ENCODE peak calls at places on chromosomes 11 and 22, in ten cellular contexts. One of them, this sample, is unnamed.
A peak's percentile ranks its signal among the peaks of the same experiment; 100 is the strongest.

GRCh38 chr11:17898782-17899181 is 114.1 kb downstream of the SERGEF start:
- DNase-seq in esophagus muscularis mucosa: no peak
- DNase-seq in SK-N-SH: no peak
- DNase-seq in GM12878: no peak
- DNase-seq in stomach: no peak
- DNase-seq in K562: no peak
- DNase-seq in H1: no peak
- DNase-seq in transverse colon: no peak
- DNase-seq in sigmoid colon: no peak
- DNase-seq in upper lobe of left lung: no peak
- DNase-seq in this sample: no peak

GRCh38 chr11:19651654-19652053 is 61.0 kb upstream of the NAV2 start:
- DNase-seq in stomach: no peak
- DNase-seq in H1: no peak
- DNase-seq in transverse colon: no peak
- DNase-seq in upper lobe of left lung: no peak
- DNase-seq in SK-N-SH: no peak
- DNase-seq in esophagus muscularis mucosa: no peak
- DNase-seq in sigmoid colon: no peak
- DNase-seq in GM12878: no peak
- DNase-seq in K562: no peak
- DNase-seq in this sample: no peak

GRCh38 chr11:18761144-18761543 is 30.5 kb downstream of the PTPN5 start:
- DNase-seq in SK-N-SH: no peak
- DNase-seq in GM12878: no peak
- DNase-seq in esophagus muscularis mucosa: no peak
- DNase-seq in transverse colon: no peak
- DNase-seq in H1: no peak
- DNase-seq in sigmoid colon: no peak
- DNase-seq in stomach: no peak
- DNase-seq in K562: no peak
- DNase-seq in upper lobe of left lung: no peak
- DNase-seq in this sample: no peak

GRCh38 chr11:73464347-73464746 is 88.1 kb downstream of the RELT start:
- DNase-seq in K562: no peak
- DNase-seq in H1: no peak
- DNase-seq in upper lobe of left lung: no peak
- DNase-seq in transverse colon: no peak
- DNase-seq in GM12878: no peak
- DNase-seq in sigmoid colon: no peak
- DNase-seq in esophagus muscularis mucosa: no peak
- DNase-seq in SK-N-SH: no peak
- DNase-seq in stomach: no peak
- DNase-seq in this sample: no peak

GRCh38 chr11:83047515-83048225 is 24.0 kb downstream of the RAB30 start:
- DNase-seq in stomach: no peak
- DNase-seq in K562: no peak
- DNase-seq in sigmoid colon: no peak
- DNase-seq in esophagus muscularis mucosa: no peak
- DNase-seq in GM12878: no peak
- DNase-seq in transverse colon: no peak
- DNase-seq in upper lobe of left lung: no peak
- DNase-seq in H1: no peak
- DNase-seq in SK-N-SH: no peak
- DNase-seq in this sample: no peak

GRCh38 chr11:13955971-13956421 is 6.5 kb upstream of the SPON1 start:
- DNase-seq in transverse colon: peak; percentile 64
- DNase-seq in GM12878: no peak
- DNase-seq in K562: peak; percentile 67
- DNase-seq in stomach: peak; percentile 66
- DNase-seq in esophagus muscularis mucosa: no peak
- DNase-seq in H1: no peak
- DNase-seq in SK-N-SH: peak; percentile 44
- DNase-seq in upper lobe of left lung: no peak
- DNase-seq in sigmoid colon: peak; percentile 83
- DNase-seq in this sample: no peak

GRCh38 chr11:86741489-86742435 is 58.6 kb upstream of the PRSS23 start:
- DNase-seq in esophagus muscularis mucosa: no peak
- DNase-seq in stomach: no peak
- DNase-seq in sigmoid colon: no peak
- DNase-seq in GM12878: no peak
- DNase-seq in SK-N-SH: no peak
- DNase-seq in transverse colon: no peak
- DNase-seq in H1: no peak
- DNase-seq in upper lobe of left lung: no peak
- DNase-seq in K562: no peak
- DNase-seq in this sample: no peak

GRCh38 chr11:78101073-78101472 is 21.4 kb upstream of the NDUFC2 start:
- DNase-seq in upper lobe of left lung: no peak
- DNase-seq in SK-N-SH: no peak
- DNase-seq in stomach: no peak
- DNase-seq in K562: no peak
- DNase-seq in H1: no peak
- DNase-seq in esophagus muscularis mucosa: no peak
- DNase-seq in sigmoid colon: no peak
- DNase-seq in GM12878: no peak
- DNase-seq in transverse colon: no peak
- DNase-seq in this sample: no peak

GRCh38 chr11:131579932-131580387 is 209.5 kb downstream of the NTM start:
- DNase-seq in GM12878: no peak
- DNase-seq in upper lobe of left lung: no peak
- DNase-seq in stomach: no peak
- DNase-seq in K562: peak; percentile 42
- DNase-seq in H1: no peak
- DNase-seq in esophagus muscularis mucosa: no peak
- DNase-seq in transverse colon: no peak
- DNase-seq in sigmoid colon: no peak
- DNase-seq in SK-N-SH: peak; percentile 61
- DNase-seq in this sample: no peak

GRCh38 chr22:32850591-32851517 is 49.3 kb downstream of the TIMP3 start:
- DNase-seq in sigmoid colon: peak; percentile 97
- DNase-seq in SK-N-SH: no peak
- DNase-seq in transverse colon: peak; percentile 63
- DNase-seq in K562: no peak
- DNase-seq in stomach: peak; percentile 43
- DNase-seq in GM12878: no peak
- DNase-seq in esophagus muscularis mucosa: peak; percentile 94
- DNase-seq in H1: no peak
- DNase-seq in upper lobe of left lung: no peak
- DNase-seq in this sample: peak; percentile 87

GRCh38 chr22:37484115-37485005 is 1.8 kb downstream of the MFNG start:
- DNase-seq in sigmoid colon: peak; percentile 83
- DNase-seq in upper lobe of left lung: peak; percentile 87
- DNase-seq in transverse colon: peak; percentile 83
- DNase-seq in GM12878: peak; percentile 75
- DNase-seq in H1: no peak
- DNase-seq in K562: no peak
- DNase-seq in SK-N-SH: no peak
- DNase-seq in esophagus muscularis mucosa: peak; percentile 93
- DNase-seq in stomach: peak; percentile 72
- DNase-seq in this sample: no peak

GRCh38 chr11:62830904-62831519 is 839 bp downstream of the STX5 start:
- DNase-seq in SK-N-SH: peak; percentile 68
- DNase-seq in K562: peak; percentile 42
- DNase-seq in upper lobe of left lung: peak; percentile 88
- DNase-seq in transverse colon: no peak
- DNase-seq in sigmoid colon: peak; percentile 70
- DNase-seq in H1: no peak
- DNase-seq in stomach: no peak
- DNase-seq in GM12878: no peak
- DNase-seq in esophagus muscularis mucosa: no peak
- DNase-seq in this sample: no peak

GRCh38 chr11:8247312-8247711 is 16.4 kb downstream of the LMO1 start:
- DNase-seq in upper lobe of left lung: no peak
- DNase-seq in sigmoid colon: no peak
- DNase-seq in SK-N-SH: no peak
- DNase-seq in transverse colon: peak; percentile 38
- DNase-seq in H1: no peak
- DNase-seq in GM12878: no peak
- DNase-seq in K562: peak; percentile 49
- DNase-seq in esophagus muscularis mucosa: no peak
- DNase-seq in stomach: peak; percentile 53
- DNase-seq in this sample: no peak

GRCh38 chr22:23522642-23523251 is 57.3 kb downstream of the IGLL1 start:
- DNase-seq in GM12878: no peak
- DNase-seq in transverse colon: no peak
- DNase-seq in SK-N-SH: peak; percentile 67
- DNase-seq in esophagus muscularis mucosa: no peak
- DNase-seq in stomach: no peak
- DNase-seq in H1: no peak
- DNase-seq in K562: peak; percentile 20
- DNase-seq in upper lobe of left lung: peak; percentile 86
- DNase-seq in sigmoid colon: no peak
- DNase-seq in this sample: no peak
- TF ChIP-seq EP300 in GM12878: no peak
- TF ChIP-seq EP300 in transverse colon: no peak
- TF ChIP-seq EP300 in SK-N-SH: no peak
- TF ChIP-seq EP300 in esophagus muscularis mucosa: no peak
- TF ChIP-seq EP300 in stomach: no peak
- TF ChIP-seq EP300 in H1: no peak
- TF ChIP-seq EP300 in K562: no peak
- TF ChIP-seq EP300 in upper lobe of left lung: no peak
- TF ChIP-seq EP300 in sigmoid colon: no peak
- TF ChIP-seq EP300 in this sample: no peak

GRCh38 chr22:49289822-49290221 is 537.9 kb downstream of the BRD1 start:
- DNase-seq in sigmoid colon: no peak
- DNase-seq in transverse colon: no peak
- DNase-seq in SK-N-SH: no peak
- DNase-seq in upper lobe of left lung: no peak
- DNase-seq in esophagus muscularis mucosa: no peak
- DNase-seq in GM12878: no peak
- DNase-seq in K562: no peak
- DNase-seq in stomach: no peak
- DNase-seq in H1: no peak
- DNase-seq in this sample: peak; percentile 15

GRCh38 chr22:49284389-49284788 is 543.3 kb downstream of the BRD1 start:
- DNase-seq in upper lobe of left lung: no peak
- DNase-seq in esophagus muscularis mucosa: no peak
- DNase-seq in GM12878: no peak
- DNase-seq in transverse colon: no peak
- DNase-seq in K562: no peak
- DNase-seq in sigmoid colon: peak; percentile 48
- DNase-seq in stomach: no peak
- DNase-seq in SK-N-SH: no peak
- DNase-seq in H1: no peak
- DNase-seq in this sample: no peak

GRCh38 chr22:49282596-49282995 is 545.1 kb downstream of the BRD1 start:
- DNase-seq in SK-N-SH: no peak
- DNase-seq in stomach: no peak
- DNase-seq in GM12878: no peak
- DNase-seq in esophagus muscularis mucosa: no peak
- DNase-seq in H1: no peak
- DNase-seq in upper lobe of left lung: no peak
- DNase-seq in transverse colon: no peak
- DNase-seq in sigmoid colon: peak; percentile 43
- DNase-seq in K562: no peak
- DNase-seq in this sample: no peak

GRCh38 chr22:49284931-49285330 is 542.7 kb downstream of the BRD1 start:
- DNase-seq in upper lobe of left lung: no peak
- DNase-seq in K562: no peak
- DNase-seq in sigmoid colon: no peak
- DNase-seq in GM12878: no peak
- DNase-seq in esophagus muscularis mucosa: no peak
- DNase-seq in H1: no peak
- DNase-seq in transverse colon: no peak
- DNase-seq in SK-N-SH: no peak
- DNase-seq in stomach: no peak
- DNase-seq in this sample: no peak

DNA sequence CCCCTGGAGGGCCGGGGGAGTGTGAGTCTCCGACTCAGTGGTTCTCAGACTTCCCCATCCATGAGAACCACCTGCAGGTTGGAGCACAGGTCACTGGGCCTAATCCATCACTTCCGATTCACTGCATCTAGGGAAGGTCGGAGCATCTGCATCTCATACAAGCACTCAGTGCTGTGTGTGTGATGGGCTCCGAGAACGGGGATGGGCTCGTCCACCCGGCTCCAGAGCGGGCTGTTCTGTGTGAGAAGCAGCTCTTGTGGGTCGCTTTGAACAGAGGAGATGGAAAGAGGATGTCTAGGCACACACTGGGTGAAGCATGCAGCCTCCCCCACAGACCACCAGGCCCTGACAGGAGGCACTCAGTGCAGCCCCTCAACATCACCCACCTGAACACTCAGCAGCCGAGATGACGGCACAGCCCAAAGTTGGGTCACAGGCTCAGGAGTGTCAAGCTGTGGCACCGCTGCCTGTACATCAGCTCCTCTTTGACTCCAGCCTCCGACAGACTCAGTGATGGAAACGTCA is 541.4 kb downstream of the BRD1 start:
- DNase-seq in sigmoid colon: no peak
- DNase-seq in SK-N-SH: no peak
- DNase-seq in transverse colon: no peak
- DNase-seq in K562: no peak
- DNase-seq in H1: no peak
- DNase-seq in esophagus muscularis mucosa: no peak
- DNase-seq in stomach: no peak
- DNase-seq in GM12878: no peak
- DNase-seq in upper lobe of left lung: no peak
- DNase-seq in this sample: no peak
- H3K4me3 ChIP-seq in sigmoid colon: no peak overlapping the region
- H3K4me3 ChIP-seq in SK-N-SH: no peak overlapping the region
- H3K4me3 ChIP-seq in transverse colon: no peak overlapping the region
- H3K4me3 ChIP-seq in K562: no peak overlapping the region
- H3K4me3 ChIP-seq in H1: no peak overlapping the region
- H3K4me3 ChIP-seq in esophagus muscularis mucosa: no peak overlapping the region
- H3K4me3 ChIP-seq in stomach: no peak overlapping the region
- H3K4me3 ChIP-seq in GM12878: no peak overlapping the region
- H3K4me3 ChIP-seq in upper lobe of left lung: no peak overlapping the region
- H3K4me3 ChIP-seq in this sample: no peak overlapping the region

DNA sequence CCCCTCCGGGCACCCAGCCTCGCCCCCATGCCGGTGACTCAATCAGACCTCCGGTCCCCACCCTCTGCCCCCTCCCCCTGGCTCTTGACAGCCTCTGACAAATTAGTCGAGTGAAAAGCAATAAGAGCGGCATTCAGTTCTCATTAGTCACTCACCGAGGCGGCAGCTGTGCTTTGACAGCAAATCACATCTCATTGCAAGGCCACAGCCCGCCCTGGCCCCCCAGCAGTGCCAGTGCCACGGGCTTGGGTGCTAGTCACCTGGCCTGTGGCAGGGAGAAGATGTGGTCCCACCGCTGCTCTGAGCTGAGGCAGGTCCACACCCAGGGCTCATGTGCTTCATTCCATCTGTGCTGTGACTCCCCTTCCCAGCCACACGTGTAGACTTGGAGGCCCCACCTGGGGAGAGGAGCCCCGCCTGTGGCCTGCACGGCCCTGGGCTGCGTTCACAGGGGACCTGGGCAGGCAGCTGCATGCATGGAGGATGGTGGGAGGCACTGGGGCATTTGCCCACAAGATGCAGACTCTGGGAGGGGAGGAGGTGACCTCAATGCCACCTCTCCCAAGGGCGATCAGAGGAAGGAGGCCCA is 7.4 kb upstream of the TH start:
- DNase-seq in upper lobe of left lung: peak; percentile 71
- DNase-seq in sigmoid colon: no peak
- DNase-seq in H1: no peak
- DNase-seq in esophagus muscularis mucosa: no peak
- DNase-seq in K562: no peak
- DNase-seq in GM12878: no peak
- DNase-seq in SK-N-SH: no peak
- DNase-seq in transverse colon: no peak
- DNase-seq in stomach: no peak
- DNase-seq in this sample: no peak
- TF ChIP-seq POLR2AphosphoS5 in upper lobe of left lung: no peak
- TF ChIP-seq POLR2AphosphoS5 in sigmoid colon: no peak
- TF ChIP-seq POLR2AphosphoS5 in H1: no peak
- TF ChIP-seq POLR2AphosphoS5 in esophagus muscularis mucosa: no peak
- TF ChIP-seq POLR2AphosphoS5 in K562: no peak
- TF ChIP-seq POLR2AphosphoS5 in GM12878: no peak
- TF ChIP-seq POLR2AphosphoS5 in SK-N-SH: no peak
- TF ChIP-seq POLR2AphosphoS5 in transverse colon: no peak
- TF ChIP-seq POLR2AphosphoS5 in stomach: no peak
- TF ChIP-seq POLR2AphosphoS5 in this sample: no peak

GRCh38 chr11:114200785-114201184 is 95.4 kb upstream of the NNMT start:
- DNase-seq in transverse colon: no peak
- DNase-seq in sigmoid colon: no peak
- DNase-seq in SK-N-SH: no peak
- DNase-seq in upper lobe of left lung: no peak
- DNase-seq in H1: no peak
- DNase-seq in stomach: no peak
- DNase-seq in esophagus muscularis mucosa: no peak
- DNase-seq in GM12878: no peak
- DNase-seq in K562: no peak
- DNase-seq in this sample: no peak
- TF ChIP-seq EP300 in transverse colon: no peak
- TF ChIP-seq EP300 in sigmoid colon: no peak
- TF ChIP-seq EP300 in SK-N-SH: no peak
- TF ChIP-seq EP300 in upper lobe of left lung: no peak
- TF ChIP-seq EP300 in H1: no peak
- TF ChIP-seq EP300 in stomach: no peak
- TF ChIP-seq EP300 in esophagus muscularis mucosa: no peak
- TF ChIP-seq EP300 in GM12878: no peak
- TF ChIP-seq EP300 in K562: no peak
- TF ChIP-seq EP300 in this sample: no peak